ENCODE peak calls at places on chromosome 19, in four cellular contexts. W, N, S and H are unnamed samples.

GRCh38 chr19:58546131-58546530 is 2.3 kb downstream of the TRIM28 start:
- DNase-seq in S (no peak), N (no peak), W (no peak), H (no peak)

GRCh38 chr19:15672580-15673175 is at the start of gene CYP4F12:
- DNase-seq in N (peak), W (peak), S (no peak), H (peak)

GRCh38 chr19:5220361-5220760 is 120.3 kb downstream of the PTPRS start:
- DNase-seq in N (no peak), S (no peak), W (no peak), H (no peak)

GRCh38 chr19:39078436-39079200 is 5.5 kb upstream of the ACP7 start:
- DNase-seq in S (no peak), N (no peak), W (peak), H (peak)

GRCh38 chr19:29942404-29943261 is 594 bp downstream of the URI1 start:
- DNase-seq in N (no peak), W (peak), S (no peak), H (no peak)

GRCh38 chr19:13010038-13010991 is 15.0 kb downstream of the NFIX start:
- DNase-seq in N (peak), S (no peak), W (no peak), H (no peak)

GRCh38 chr19:31531326-31531725 is 182.1 kb upstream of the TSHZ3 start:
- DNase-seq in S (no peak), N (no peak), W (no peak), H (no peak)

GRCh38 chr19:42140125-42140754 is 8.0 kb upstream of the POU2F2 start:
- DNase-seq in S (no peak), N (peak), W (peak), H (no peak)

GRCh38 chr19:42018503-42019193 is 24.6 kb upstream of the ATP1A3 start:
- DNase-seq in S (no peak), N (peak), W (no peak), H (no peak)

GRCh38 chr19:29761575-29762225 is 46.6 kb upstream of the C19orf12 start:
- DNase-seq in N (no peak), S (no peak), W (no peak), H (no peak)

GRCh38 chr19:7658219-7658686 is 10.6 kb upstream of the RETN start:
- DNase-seq in N (no peak), W (no peak), S (peak), H (no peak)

GRCh38 chr19:29042450-29042849 is 170.5 kb downstream of the UQCRFS1 start:
- DNase-seq in W (no peak), N (peak), S (no peak), H (no peak)

GRCh38 chr19:8468761-8469458 is 24.1 kb downstream of the HNRNPM start:
- DNase-seq in S (no peak), W (no peak), N (no peak), H (no peak)

GRCh38 chr19:11046608-11047354 is 42.5 kb upstream of the LDLR start:
- DNase-seq in W (no peak), N (no peak), S (peak), H (no peak)

GRCh38 chr19:7242601-7243258 is 51.5 kb downstream of the INSR start:
- DNase-seq in S (peak), N (no peak), W (no peak), H (no peak)

GRCh38 chr19:14672043-14672872 is 2.4 kb downstream of the ADGRE3 start:
- DNase-seq in W (no peak), N (no peak), S (no peak), H (no peak)

GRCh38 chr19:49932041-49932451 is 2.7 kb upstream of the NUP62 start:
- DNase-seq in W (no peak), S (no peak), N (no peak), H (no peak)

GRCh38 chr19:52722062-52723005 is 12.5 kb downstream of the ZNF611 start:
- DNase-seq in S (no peak), N (no peak), W (no peak), H (no peak)

GRCh38 chr19:14003279-14004051 is 2.7 kb downstream of the RFX1 start:
- DNase-seq in N (no peak), S (no peak), W (no peak), H (no peak)

GRCh38 chr19:14059093-14059480 is 2.8 kb downstream of the PALM3 start:
- DNase-seq in N (peak), W (no peak), S (no peak), H (no peak)

GRCh38 chr19:6061420-6062130 is 48.7 kb downstream of the RFX2 start:
- DNase-seq in S (no peak), W (no peak), N (no peak), H (no peak)

GRCh38 chr19:7224205-7224833 is 69.9 kb downstream of the INSR start:
- DNase-seq in W (peak), S (no peak), N (no peak), H (no peak)

GRCh38 chr19:42115705-42116104 is 16.5 kb downstream of the POU2F2 start:
- DNase-seq in W (no peak), N (no peak), S (no peak), H (no peak)

GRCh38 chr19:42045575-42045974 is 24.4 kb downstream of the GRIK5 start:
- DNase-seq in N (no peak), W (no peak), S (no peak), H (no peak)

DNA sequence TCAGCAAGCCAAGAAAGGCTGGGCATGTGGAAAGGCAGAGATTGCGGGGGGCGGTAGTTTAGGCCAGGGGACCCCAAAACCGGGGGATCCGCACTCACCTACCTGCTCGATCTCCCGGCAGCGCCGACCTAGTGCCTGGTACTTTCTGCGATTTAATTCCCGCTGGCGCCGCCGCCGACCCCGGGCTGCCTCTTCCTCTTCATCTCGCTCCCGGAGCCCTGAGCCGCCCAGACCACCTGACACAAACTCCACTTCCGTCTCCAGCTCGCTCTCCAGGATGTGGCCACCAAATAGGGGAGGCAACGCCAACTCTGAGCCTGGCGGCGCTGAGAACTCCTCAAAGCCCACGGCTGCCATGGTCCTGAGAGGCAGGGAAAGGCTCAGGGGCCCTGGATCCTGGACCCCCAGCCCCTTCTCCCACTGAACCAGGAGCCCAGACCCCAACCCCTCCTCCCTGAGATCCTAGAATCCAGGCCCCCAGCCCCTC is 1.1 kb downstream of the TFPT start:
- DNase-seq in S (no peak), W (no peak), N (no peak), H (no peak)
- H2AFZ ChIP-seq in S (peak), W (no peak), N (no peak), H (no peak)

DNA sequence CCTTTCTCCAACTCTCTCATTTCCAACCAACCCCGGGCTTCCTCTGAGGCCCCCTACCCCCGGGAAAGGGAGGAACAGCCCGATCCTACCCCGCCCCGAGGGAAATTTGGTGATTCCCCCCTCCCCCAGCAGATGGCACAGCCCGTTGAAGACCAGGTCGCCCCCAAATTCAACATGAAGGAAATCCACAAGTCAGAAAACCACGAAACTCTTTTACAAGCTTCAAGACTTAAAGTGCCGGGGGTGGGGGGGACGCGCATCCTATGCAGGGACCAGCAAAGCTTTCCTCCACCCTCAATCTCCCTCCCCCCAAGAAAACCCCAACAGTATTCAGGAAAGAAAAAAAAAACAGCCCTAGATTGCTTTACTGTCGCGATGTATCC is 1.8 kb downstream of the TCF3 start:
- DNase-seq in S (no peak), W (no peak), N (peak), H (no peak)
- TF ChIP-seq ZNF274 in S (no peak), W (no peak), N (no peak), H (no peak)

GRCh38 chr19:46408611-46409039 is 4.7 kb downstream of the CCDC8 start:
- DNase-seq in W (peak), S (no peak), N (no peak), H (no peak)
- TF ChIP-seq ZBTB33 in W (no peak), S (no peak), N (no peak), H (no peak)

GRCh38 chr19:48397636-48398328 is 4.3 kb downstream of the GRIN2D start:
- DNase-seq in N (no peak), S (no peak), W (no peak), H (no peak)

GRCh38 chr19:48397263-48397635 is 3.8 kb downstream of the GRIN2D start:
- DNase-seq in S (no peak), W (no peak), N (no peak), H (no peak)

GRCh38 chr19:48398329-48399235 is 5.1 kb downstream of the GRIN2D start:
- DNase-seq in S (no peak), W (peak), N (peak), H (peak)

GRCh38 chr19:48401277-48401676 is 7.8 kb downstream of the GRIN2D start:
- DNase-seq in S (no peak), W (no peak), N (no peak), H (no peak)

DNA sequence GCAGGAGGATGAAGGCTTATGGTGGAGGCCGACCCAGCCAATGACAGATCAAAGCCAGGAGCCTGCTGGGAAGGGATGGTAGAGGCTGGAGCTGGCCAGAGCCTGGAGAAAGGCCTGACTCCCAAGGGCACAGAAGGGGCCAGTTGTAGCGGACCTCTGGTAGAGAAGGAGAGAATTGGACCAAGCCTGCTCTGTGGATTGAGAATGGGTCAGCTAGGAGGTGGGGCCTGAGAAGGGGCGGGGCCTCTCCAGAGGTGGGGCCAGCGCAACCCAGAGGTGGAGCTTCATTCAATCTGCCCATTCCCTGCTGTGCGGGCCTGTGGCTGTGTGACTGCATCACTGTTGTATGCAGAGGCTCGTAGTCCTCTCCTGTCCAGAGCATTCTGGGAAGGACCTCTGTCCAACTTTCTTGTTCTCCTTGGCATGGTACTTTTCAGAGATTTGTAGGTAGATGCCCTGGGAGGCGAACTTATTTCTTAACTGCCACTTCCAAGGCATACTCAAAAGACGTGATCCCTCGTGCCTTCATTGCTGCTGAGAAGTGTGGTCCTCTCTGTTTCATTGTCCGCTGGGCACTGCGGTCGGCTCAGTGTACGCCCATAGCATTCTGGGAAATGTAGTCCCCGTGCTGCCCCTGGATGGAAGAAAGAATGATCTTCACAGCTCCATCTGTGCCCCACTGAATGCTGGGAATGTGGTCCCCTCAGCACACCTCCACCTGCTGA is 6.7 kb downstream of the GRIN2D start:
- DNase-seq in S (no peak), N (peak), W (peak), H (peak)
- H2AFZ ChIP-seq in S (peak), N (peak), W (peak), H (no peak)

GRCh38 chr19:33440682-33441081 is 67.2 kb downstream of the CEBPG start:
- DNase-seq in N (no peak), W (no peak), S (no peak), H (no peak)
- TF ChIP-seq ZNF274 in N (no peak), W (no peak), S (no peak), H (no peak)

DNA sequence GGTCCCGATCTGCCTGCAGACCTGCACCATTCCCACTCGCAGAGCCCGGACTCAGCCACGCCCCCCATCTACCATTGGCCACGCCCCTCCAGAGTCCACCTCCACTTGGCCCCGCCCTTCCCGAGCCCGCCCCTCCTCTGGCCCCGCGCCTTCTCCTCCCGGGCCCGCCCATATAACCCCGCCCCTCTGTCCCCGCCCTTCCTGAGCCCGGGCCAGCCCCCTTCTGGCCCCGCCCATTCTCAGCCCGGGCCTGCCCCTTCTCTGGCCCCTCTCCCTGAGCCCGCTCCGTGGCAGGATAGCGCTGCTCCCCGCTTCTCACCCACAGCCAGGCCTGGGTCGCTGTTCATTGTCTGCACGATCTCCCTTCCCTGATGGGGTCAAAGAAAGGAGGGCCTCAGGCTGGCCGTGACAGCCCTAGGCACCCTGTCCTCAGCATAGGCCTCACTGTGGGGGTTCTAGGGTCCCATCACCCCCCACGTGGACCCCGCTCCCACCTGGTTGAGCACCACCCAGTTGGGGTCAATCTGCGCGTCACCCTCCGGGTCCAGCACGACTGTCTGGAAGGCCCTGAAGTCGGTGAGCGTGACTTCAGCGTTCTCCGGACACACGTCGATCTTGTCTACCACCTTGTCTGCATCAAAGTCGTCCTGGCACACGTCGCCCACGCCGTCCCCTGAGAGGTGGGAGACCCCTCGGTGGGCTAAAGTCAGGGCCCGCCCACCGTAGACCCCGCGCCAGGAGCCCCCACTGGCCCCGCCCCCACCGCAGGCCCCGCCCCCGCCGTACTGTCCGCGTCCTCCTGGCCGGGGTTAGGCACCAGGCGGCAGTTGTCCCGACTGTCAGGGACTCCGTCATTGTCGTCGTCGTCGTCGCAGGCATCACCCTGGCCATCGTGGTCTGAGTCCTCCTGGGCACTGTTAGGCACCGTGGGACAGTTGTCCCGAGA is 5.7 kb downstream of the COMP start:
- DNase-seq in W (peak), S (no peak), N (peak), H (peak)
- TF ChIP-seq ZBTB33 in W (no peak), S (no peak), N (no peak), H (no peak)

GRCh38 chr19:18279516-18280246 is 1.7 kb downstream of the JUND start:
- DNase-seq in S (peak), N (peak), W (peak), H (peak)
- H2AFZ ChIP-seq in S (no peak), N (no peak), W (no peak), H (no peak)

GRCh38 chr19:55460670-55461258 is 678 bp downstream of the ISOC2 start:
- DNase-seq in W (peak), S (no peak), N (peak), H (no peak)
- TF ChIP-seq ZNF274 in W (no peak), S (no peak), N (no peak), H (no peak)

DNA sequence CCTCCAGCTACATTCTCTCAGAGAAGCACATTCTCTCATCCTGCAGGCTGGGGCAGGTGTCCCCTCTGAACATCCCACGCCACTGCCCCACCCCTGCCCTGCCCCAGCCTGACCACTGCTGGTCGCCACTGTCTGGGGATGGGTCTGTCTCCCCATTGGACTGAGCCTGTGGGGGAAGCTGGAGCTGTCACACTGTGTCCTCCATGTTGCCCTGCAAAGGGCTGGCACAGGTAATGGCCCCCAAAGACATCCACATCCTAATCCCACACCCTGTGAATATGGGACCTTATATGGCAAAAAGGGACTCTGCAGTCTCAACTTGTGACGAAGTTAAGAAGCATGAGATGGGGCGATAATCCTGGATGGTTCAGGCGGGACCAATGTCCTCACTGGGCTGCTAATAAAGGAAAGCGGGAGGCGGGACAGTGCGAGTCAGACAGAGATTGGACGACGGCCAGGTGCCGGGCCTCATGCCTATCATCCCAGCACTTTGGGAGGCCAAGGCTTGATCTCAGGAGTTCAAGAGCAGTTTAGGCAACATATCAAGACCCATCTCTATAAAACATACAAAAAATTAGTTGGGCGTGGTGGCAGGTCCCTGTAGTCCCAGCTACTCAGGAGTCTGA is 9.1 kb downstream of the AP2S1 start:
- DNase-seq in W (no peak), S (no peak), N (peak), H (no peak)
- TF ChIP-seq ZBTB33 in W (peak), S (no peak), N (no peak), H (no peak)

GRCh38 chr19:16825312-16826168 is 3.7 kb upstream of the SIN3B start:
- DNase-seq in N (no peak), W (no peak), S (no peak), H (no peak)
- H2AFZ ChIP-seq in N (peak), W (peak), S (no peak), H (no peak)